ENCODE peak calls at places on chromosomes 6 and 20, in six cellular contexts. One of them, this sample, is unnamed.
A peak's percentile ranks its signal among the peaks of the same experiment; 100 is the strongest.

GRCh38 chr6:32829495-32829894 is 9.0 kb downstream of the TAP2 start:
- DNase-seq in pancreas: no peak
- DNase-seq in CD4-positive, CD25-positive, alpha-beta regulatory T cell: no peak
- DNase-seq in naive thymus-derived CD8-positive, alpha-beta T cell: no peak
- DNase-seq in activated CD8-positive, alpha-beta T cell treated with anti-CD3 and anti-CD28 coated beads for 36 hours: no peak
- DNase-seq in Caki2: no peak
- DNase-seq in this sample: no peak

GRCh38 chr6:43748765-43749164 is 21.2 kb upstream of the VEGFA start:
- DNase-seq in pancreas: no peak
- DNase-seq in CD4-positive, CD25-positive, alpha-beta regulatory T cell: no peak
- DNase-seq in naive thymus-derived CD8-positive, alpha-beta T cell: no peak
- DNase-seq in activated CD8-positive, alpha-beta T cell treated with anti-CD3 and anti-CD28 coated beads for 36 hours: no peak
- DNase-seq in Caki2: no peak
- DNase-seq in this sample: no peak

GRCh38 chr6:125009578-125009977 is 47.3 kb downstream of the RNF217 start:
- DNase-seq in pancreas: no peak
- DNase-seq in CD4-positive, CD25-positive, alpha-beta regulatory T cell: no peak
- DNase-seq in naive thymus-derived CD8-positive, alpha-beta T cell: no peak
- DNase-seq in activated CD8-positive, alpha-beta T cell treated with anti-CD3 and anti-CD28 coated beads for 36 hours: no peak
- DNase-seq in Caki2: no peak
- DNase-seq in this sample: no peak

GRCh38 chr6:13407709-13408695 is 79.4 kb downstream of the GFOD1 start:
- DNase-seq in pancreas: peak; percentile 48
- DNase-seq in CD4-positive, CD25-positive, alpha-beta regulatory T cell: no peak
- DNase-seq in naive thymus-derived CD8-positive, alpha-beta T cell: no peak
- DNase-seq in activated CD8-positive, alpha-beta T cell treated with anti-CD3 and anti-CD28 coated beads for 36 hours: no peak
- DNase-seq in Caki2: peak; percentile 82
- DNase-seq in this sample: peak; percentile 84

GRCh38 chr6:139173172-139173571 is 38.3 kb downstream of the HECA start:
- DNase-seq in pancreas: no peak
- DNase-seq in CD4-positive, CD25-positive, alpha-beta regulatory T cell: no peak
- DNase-seq in naive thymus-derived CD8-positive, alpha-beta T cell: peak; percentile 28
- DNase-seq in activated CD8-positive, alpha-beta T cell treated with anti-CD3 and anti-CD28 coated beads for 36 hours: peak; percentile 47
- DNase-seq in Caki2: no peak
- DNase-seq in this sample: no peak

GRCh38 chr6:3696525-3696924 is 55.0 kb downstream of the PXDC1 start:
- DNase-seq in pancreas: no peak
- DNase-seq in CD4-positive, CD25-positive, alpha-beta regulatory T cell: no peak
- DNase-seq in naive thymus-derived CD8-positive, alpha-beta T cell: no peak
- DNase-seq in activated CD8-positive, alpha-beta T cell treated with anti-CD3 and anti-CD28 coated beads for 36 hours: no peak
- DNase-seq in Caki2: no peak
- DNase-seq in this sample: no peak

GRCh38 chr6:102075539-102075938 is 682.0 kb downstream of the GRIK2 start:
- DNase-seq in pancreas: no peak
- DNase-seq in CD4-positive, CD25-positive, alpha-beta regulatory T cell: no peak
- DNase-seq in naive thymus-derived CD8-positive, alpha-beta T cell: no peak
- DNase-seq in activated CD8-positive, alpha-beta T cell treated with anti-CD3 and anti-CD28 coated beads for 36 hours: no peak
- DNase-seq in Caki2: peak; percentile 1
- DNase-seq in this sample: no peak

GRCh38 chr20:63137851-63138415 is 78.0 kb downstream of the YTHDF1 start:
- DNase-seq in pancreas: no peak
- DNase-seq in CD4-positive, CD25-positive, alpha-beta regulatory T cell: no peak
- DNase-seq in naive thymus-derived CD8-positive, alpha-beta T cell: no peak
- DNase-seq in activated CD8-positive, alpha-beta T cell treated with anti-CD3 and anti-CD28 coated beads for 36 hours: no peak
- DNase-seq in Caki2: no peak
- DNase-seq in this sample: no peak

GRCh38 chr6:54291146-54291545 is 17.1 kb upstream of the TINAG start:
- DNase-seq in pancreas: no peak
- DNase-seq in CD4-positive, CD25-positive, alpha-beta regulatory T cell: no peak
- DNase-seq in naive thymus-derived CD8-positive, alpha-beta T cell: no peak
- DNase-seq in activated CD8-positive, alpha-beta T cell treated with anti-CD3 and anti-CD28 coated beads for 36 hours: no peak
- DNase-seq in Caki2: peak; percentile 77
- DNase-seq in this sample: no peak

GRCh38 chr6:32882879-32883250 is 28.9 kb downstream of the PSMB9 start:
- DNase-seq in pancreas: no peak
- DNase-seq in CD4-positive, CD25-positive, alpha-beta regulatory T cell: no peak
- DNase-seq in naive thymus-derived CD8-positive, alpha-beta T cell: no peak
- DNase-seq in activated CD8-positive, alpha-beta T cell treated with anti-CD3 and anti-CD28 coated beads for 36 hours: no peak
- DNase-seq in Caki2: no peak
- DNase-seq in this sample: no peak

This sample was measured in left lobe of liver.